ENCODE peak calls at places on chromosomes 16 and 17, in four cellular contexts. T, N, Y and Q are unnamed samples.

GRCh38 chr17:28970879-28971278 is 19.6 kb upstream of the PHF12 start:
- DNase-seq in N (no peak), T (no peak), Y (no peak), Q (no peak)

GRCh38 chr17:1067282-1067956 is 70.5 kb downstream of the TIMM22 start:
- DNase-seq in T (peak), N (no peak), Y (no peak), Q (no peak)

GRCh38 chr16:57152096-57153093 is 33.4 kb downstream of the PSME3IP1 start:
- DNase-seq in T (no peak), N (peak), Y (no peak), Q (no peak)

GRCh38 chr16:54628796-54629625 is 301.7 kb upstream of the IRX5 start:
- DNase-seq in Y (no peak), N (no peak), T (peak), Q (no peak)

GRCh38 chr17:71273451-71273850 is 847.4 kb upstream of the SOX9 start:
- DNase-seq in T (no peak), Y (no peak), N (no peak), Q (no peak)

GRCh38 chr16:75385507-75386152 is 47.7 kb downstream of the CFDP1 start:
- DNase-seq in T (no peak), Y (peak), N (peak), Q (no peak)

GRCh38 chr17:21037117-21037803 is 5.6 kb downstream of the USP22 start:
- DNase-seq in N (no peak), Y (no peak), T (no peak), Q (no peak)

GRCh38 chr17:74768069-74768762 is 7.9 kb downstream of the NAT9 start:
- DNase-seq in N (peak), Y (peak), T (no peak), Q (no peak)

GRCh38 chr16:878071-878784 is 77.7 kb upstream of the GNG13 start:
- DNase-seq in N (no peak), T (peak), Y (no peak), Q (peak)